ENCODE peak calls at places on chromosomes 5 and 9, in six cellular contexts. X, O, D, Q, I and C are unnamed samples.

GRCh38 chr5:65546141-65546540 is 16.8 kb downstream of the CENPK start:
- DNase-seq in Q (no peak), X (no peak), D (no peak), O (no peak), I (no peak), C (no peak)

GRCh38 chr5:36530249-36530648 is 76.2 kb upstream of the SLC1A3 start:
- DNase-seq in Q (no peak), D (no peak), X (no peak), O (no peak), I (no peak), C (no peak)

GRCh38 chr5:165781703-165782102 is 2276.3 kb downstream of the MAT2B start:
- DNase-seq in Q (no peak), D (no peak), O (no peak), X (no peak), I (no peak), C (no peak)

GRCh38 chr5:116763987-116764866 is 189.6 kb upstream of the SEMA6A start:
- DNase-seq in D (no peak), X (no peak), O (no peak), I (no peak), Q (no peak), C (no peak)

GRCh38 chr9:214488-215448 is at the start of gene DOCK8:
- DNase-seq in O (peak; percentile 83), X (peak; percentile 80), I (peak; percentile 92), D (peak; percentile 2), Q (peak; percentile 40), C (peak; percentile 18)

GRCh38 chr9:72932669-72933068 is 20.2 kb downstream of the ALDH1A1 start:
- DNase-seq in D (no peak), O (no peak), X (no peak), I (no peak), Q (no peak), C (peak; percentile 79)

GRCh38 chr5:67935908-67936573 is 279.5 kb upstream of the PIK3R1 start:
- DNase-seq in O (no peak), Q (no peak), D (no peak), X (no peak), I (no peak), C (no peak)

GRCh38 chr9:35612843-35613242 is 5.4 kb downstream of the CD72 start:
- DNase-seq in Q (no peak), O (no peak), D (no peak), X (no peak), I (no peak), C (no peak)

GRCh38 chr9:76607730-76608475 is 148.9 kb downstream of the GCNT1 start:
- DNase-seq in Q (no peak), D (no peak), I (no peak), O (no peak), X (no peak), C (no peak)

GRCh38 chr9:137671196-137671538 is 52.4 kb downstream of the EHMT1 start:
- DNase-seq in O (no peak), X (no peak), D (no peak), Q (no peak), I (no peak), C (no peak)

GRCh38 chr9:115373000-115373709 is 255.2 kb upstream of the TNC start:
- DNase-seq in I (no peak), Q (peak; percentile 69), D (peak; percentile 96), O (peak; percentile 38), X (no peak), C (peak; percentile 86)

GRCh38 chr5:16602182-16602581 is 14.6 kb downstream of the RETREG1 start:
- DNase-seq in O (no peak), I (no peak), Q (no peak), D (no peak), X (no peak), C (no peak)

GRCh38 chr9:134328341-134328840 is 2.1 kb downstream of the RXRA start:
- DNase-seq in X (no peak), O (peak; percentile 65), I (peak; percentile 54), D (no peak), Q (peak; percentile 37), C (peak; percentile 92)

GRCh38 chr5:74596930-74597329 is 43.6 kb downstream of the ENC1 start:
- DNase-seq in X (no peak), D (no peak), Q (no peak), O (no peak), I (no peak), C (no peak)
- H3K4me3 ChIP-seq in X (no peak overlapping the region), D (no peak overlapping the region), Q (no peak overlapping the region), O (no peak overlapping the region), I (no peak overlapping the region), C (no peak overlapping the region)

GRCh38 chr5:39542511-39542910 is 117.7 kb upstream of the DAB2 start:
- DNase-seq in D (no peak), Q (peak; percentile 38), I (no peak), O (no peak), X (no peak), C (no peak)
- TF ChIP-seq CTCF in D (no peak), Q (no peak), I (no peak), O (no peak), X (no peak), C (no peak)

GRCh38 chr5:124659798-124660197 is 86.6 kb downstream of the ZNF608 start:
- DNase-seq in D (no peak), Q (no peak), I (no peak), X (no peak), O (no peak), C (no peak)
- H3K4me3 ChIP-seq in D (no peak overlapping the region), Q (no peak overlapping the region), I (no peak overlapping the region), X (no peak overlapping the region), O (no peak overlapping the region), C (no peak overlapping the region)

GRCh38 chr5:10856646-10857332 is 95.8 kb upstream of the DAP start:
- DNase-seq in X (no peak), I (no peak), D (peak; percentile 43), Q (peak; percentile 43), O (peak; percentile 42), C (peak; percentile 66)

GRCh38 chr5:10857333-10857723 is 96.3 kb upstream of the DAP start:
- DNase-seq in I (no peak), O (no peak), Q (no peak), D (no peak), X (no peak), C (no peak)

GRCh38 chr5:10856071-10856470 is 95.0 kb upstream of the DAP start:
- DNase-seq in X (no peak), O (no peak), D (no peak), I (no peak), Q (no peak), C (no peak)

GRCh38 chr5:10853144-10853543 is 92.1 kb upstream of the DAP start:
- DNase-seq in X (no peak), O (no peak), D (no peak), I (no peak), Q (no peak), C (no peak)

GRCh38 chr5:10854526-10855277 is 93.7 kb upstream of the DAP start:
- DNase-seq in I (peak; percentile 45), Q (no peak), O (no peak), X (no peak), D (no peak), C (peak; percentile 44)
- TF ChIP-seq CTCF in I (no peak), Q (no peak), O (no peak), X (no peak), D (no peak), C (no peak)

DNA sequence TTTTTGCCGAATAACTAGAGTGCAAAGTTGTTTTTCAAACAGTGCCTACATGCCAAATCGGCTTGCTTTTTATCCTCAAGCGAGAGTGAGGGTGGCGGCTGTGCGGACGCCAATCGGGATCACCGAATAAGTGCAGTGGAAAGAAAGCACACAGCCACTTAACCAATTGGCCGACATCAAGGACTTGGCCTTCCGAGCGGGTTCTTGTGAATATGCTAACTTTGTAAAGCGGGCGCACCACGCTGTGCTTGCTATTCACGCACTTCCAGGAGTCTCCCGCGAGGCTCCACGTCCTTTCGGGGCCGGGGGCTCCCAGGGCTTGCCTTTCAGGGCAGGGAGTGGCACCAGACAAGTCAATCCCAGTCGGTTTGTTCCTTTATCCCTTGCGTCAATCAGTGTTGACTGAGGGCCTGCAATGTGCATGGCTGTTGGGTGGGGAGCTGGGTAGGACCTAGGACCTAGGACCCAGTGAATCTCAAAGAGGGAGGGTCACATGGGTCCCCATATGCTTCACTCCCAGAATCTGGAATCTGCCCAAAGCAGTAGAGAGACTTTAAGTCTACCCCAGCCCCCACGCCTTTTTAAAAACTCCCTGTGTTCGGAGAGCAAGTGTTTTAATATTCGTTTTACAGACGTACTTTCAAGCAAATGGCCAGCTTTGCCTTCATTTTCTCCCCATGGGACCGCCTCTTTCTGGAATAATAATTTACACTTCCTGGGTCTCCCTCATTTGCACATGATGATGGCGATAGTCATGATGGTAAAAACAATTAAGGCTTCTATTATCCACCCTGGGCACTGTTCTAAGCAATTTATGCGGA is 2.0 kb upstream of the GCNT4 start:
- DNase-seq in I (peak; percentile 53), X (peak; percentile 46), Q (peak; percentile 64), O (peak; percentile 61), D (no peak), C (peak; percentile 70)
- H3K4me3 ChIP-seq in I (peak overlapping the region; percentile 86), X (peak overlapping the region; percentile 57), Q (peak overlapping the region; percentile 72), O (peak overlapping the region; percentile 80), D (peak overlapping the region; percentile 75), C (peak overlapping the region; percentile 67)

GRCh38 chr9:87421734-87422133 is 75.9 kb upstream of the DAPK1 start:
- DNase-seq in I (no peak), X (no peak), Q (no peak), D (no peak), O (no peak), C (no peak)
- TF ChIP-seq CTCF in I (no peak), X (no peak), Q (no peak), D (no peak), O (no peak), C (no peak)